ENCODE peak calls at places on chromosome 2, in six cellular contexts. X is anterior cingulate cortex, W is NCI-H345, F is Right ventricle myocardium inferior, K is mucosa of gallbladder, V is cardiac fibroblast. J is an unnamed sample.

GRCh38 chr2:177671662-177672061 is 279.1 kb downstream of the AGPS start:
- DNase-seq in X (no peak), W (no peak), F (no peak), K (no peak), V (no peak), J (no peak)

GRCh38 chr2:9752441-9753275 is 90.6 kb upstream of the TAF1B start:
- DNase-seq in X (no peak), W (no peak), F (no peak), K (no peak), V (peak; percentile 80), J (no peak)

GRCh38 chr2:223238301-223238700 is 186.3 kb downstream of the KCNE4 start:
- DNase-seq in X (no peak), W (no peak), F (no peak), K (no peak), V (peak; percentile 41), J (no peak)

GRCh38 chr2:170737821-170738220 is 22.7 kb downstream of the SP5 start:
- DNase-seq in X (no peak), W (no peak), F (no peak), K (no peak), V (peak; percentile 19), J (no peak)

GRCh38 chr2:85468704-85469349 is 50.3 kb downstream of the SH2D6 start:
- DNase-seq in X (no peak), W (no peak), F (no peak), K (peak; percentile 91), V (peak; percentile 68), J (no peak)

GRCh38 chr2:236075802-236076201 is 92.4 kb downstream of the GBX2 start:
- DNase-seq in X (no peak), W (no peak), F (no peak), K (no peak), V (no peak), J (no peak)

GRCh38 chr2:197113221-197113831 is 186.8 kb upstream of the PGAP1 start:
- DNase-seq in X (no peak), W (peak; percentile 24), F (no peak), K (no peak), V (peak; percentile 62), J (no peak)

GRCh38 chr2:52264488-52264887 is 1232.6 kb upstream of the NRXN1 start:
- DNase-seq in X (no peak), W (peak; percentile 71), F (no peak), K (no peak), V (no peak), J (no peak)

GRCh38 chr2:112187805-112188596 is 49.8 kb downstream of the FBLN7 start:
- DNase-seq in X (no peak), W (no peak), F (no peak), K (no peak), V (peak; percentile 60), J (no peak)

GRCh38 chr2:112061840-112062239 is 6.8 kb downstream of the TMEM87B start:
- DNase-seq in X (no peak), W (no peak), F (no peak), K (no peak), V (no peak), J (no peak)

GRCh38 chr2:171227066-171227782 is 66.5 kb upstream of the TLK1 start:
- DNase-seq in X (no peak), W (no peak), F (no peak), K (no peak), V (peak; percentile 39), J (no peak)

GRCh38 chr2:10504370-10504993 is 56.4 kb upstream of the ODC1 start:
- DNase-seq in X (no peak), W (no peak), F (no peak), K (no peak), V (no peak), J (no peak)

GRCh38 chr2:40433739-40434138 is 18.2 kb downstream of the SLC8A1 start:
- DNase-seq in X (no peak), W (no peak), F (no peak), K (no peak), V (no peak), J (no peak)

J was measured in head of caudate nucleus.